ENCODE peak calls at places on chromosomes 1 and 21, in five cellular contexts. C is ELF-1; I is mesenchymal stem cell; U is activated CD4-positive, alpha-beta T cell treated with anti-CD3 and anti-CD28 coated beads, Interleukin-2, amount 10 ng/mL, durations not matched to agents 24 days and 14 days; J is C1 segment of cervical spinal cord. B is an unnamed sample.

GRCh38 chr1:160104520-160104885 is 6.1 kb upstream of the IGSF8 start:
- DNase-seq in C (no peak), I (no peak), U (no peak), J (peak; percentile 10), B (no peak)

GRCh38 chr21:25934130-25934529 is 199.4 kb downstream of the GABPA start:
- DNase-seq in C (no peak), I (peak; percentile 69), U (no peak), J (no peak), B (no peak)

GRCh38 chr1:156537027-156537426 is 35.3 kb downstream of the IQGAP3 start:
- DNase-seq in C (no peak), I (no peak), U (no peak), J (no peak), B (no peak)

GRCh38 chr1:214026985-214027384 is 39.2 kb downstream of the PROX1 start:
- DNase-seq in C (peak; percentile 84), I (no peak), U (no peak), J (peak; percentile 16), B (no peak)

GRCh38 chr1:214438059-214438458 is 113.3 kb downstream of the PTPN14 start:
- DNase-seq in C (peak; percentile 41), I (peak; percentile 43), U (no peak), J (no peak), B (no peak)

GRCh38 chr1:39646232-39647081 is 7.0 kb upstream of the HEYL start:
- DNase-seq in C (peak; percentile 82), I (peak; percentile 88), U (no peak), J (no peak), B (peak; percentile 3)

GRCh38 chr1:119702384-119702783 is 9.3 kb upstream of the PHGDH start:
- DNase-seq in C (no peak), I (no peak), U (no peak), J (no peak), B (no peak)

GRCh38 chr1:21564521-21565095 is 55.4 kb downstream of the ALPL start:
- DNase-seq in C (no peak), I (peak; percentile 73), U (no peak), J (no peak), B (peak; percentile 37)

GRCh38 chr1:102897537-102897936 is 210.8 kb downstream of the COL11A1 start:
- DNase-seq in C (no peak), I (peak; percentile 66), U (no peak), J (no peak), B (no peak)

GRCh38 chr1:231866392-231867331 is 240.1 kb downstream of the DISC1 start:
- DNase-seq in C (peak; percentile 52), I (peak; percentile 68), U (peak; percentile 84), J (peak; percentile 42), B (peak; percentile 44)

GRCh38 chr1:118949317-118949716 is 38.8 kb downstream of the TBX15 start:
- DNase-seq in C (no peak), I (no peak), U (no peak), J (no peak), B (peak; percentile 92)